ENCODE peak calls at places on chromosomes 5 and 9, in ten cellular contexts. U is fibroblast of the conjunctiva, T is NCI-H345, C is tibial artery, V is A673, H is adrenal gland, J is NCI-H2081, N is NCI-H1105 treated with DMSO at 0.1 percent for 48 hours, Z is RPMI8226, D is stomach. M is an unnamed sample.

GRCh38 chr9:77876091-77876490 is 155.5 kb downstream of the GNAQ start:
- DNase-seq in H (no peak), V (peak; percentile 47), Z (no peak), D (no peak), J (peak; percentile 5), N (no peak), U (no peak), C (no peak), T (no peak), M (peak; percentile 24)

GRCh38 chr9:128532581-128532980 is 19.8 kb upstream of the SPTAN1 start:
- DNase-seq in H (no peak), V (no peak), U (no peak), C (no peak), D (no peak), J (no peak), N (no peak), Z (no peak), T (no peak), M (no peak)

GRCh38 chr9:126295936-126296600 is 30.6 kb upstream of the MVB12B start:
- DNase-seq in Z (no peak), U (no peak), V (no peak), J (no peak), C (no peak), H (no peak), T (no peak), N (no peak), D (no peak), M (no peak)

GRCh38 chr5:173717959-173718358 is 101.5 kb upstream of the BOD1 start:
- DNase-seq in Z (no peak), N (no peak), V (peak; percentile 46), D (no peak), J (no peak), C (no peak), H (no peak), T (no peak), U (no peak), M (no peak)

GRCh38 chr5:124599048-124599973 is 147.1 kb downstream of the ZNF608 start:
- DNase-seq in D (peak; percentile 70), H (no peak), V (no peak), N (no peak), U (no peak), Z (no peak), C (no peak), T (no peak), J (peak; percentile 53), M (peak; percentile 71)

GRCh38 chr5:173187054-173187743 is 42.9 kb downstream of the BNIP1 start:
- DNase-seq in J (no peak), D (no peak), V (no peak), Z (peak; percentile 82), N (no peak), H (no peak), U (no peak), C (no peak), T (no peak), M (no peak)

GRCh38 chr9:84694248-84694647 is 24.7 kb downstream of the NTRK2 start:
- DNase-seq in Z (peak; percentile 80), N (no peak), T (no peak), V (no peak), U (no peak), H (no peak), D (no peak), C (no peak), J (no peak), M (no peak)

GRCh38 chr5:54285573-54286124 is 24.7 kb downstream of the ARL15 start:
- DNase-seq in J (no peak), N (no peak), D (no peak), V (no peak), Z (no peak), T (no peak), C (no peak), H (no peak), U (no peak), M (no peak)

GRCh38 chr9:124884376-124884775 is 22.4 kb downstream of the ARPC5L start:
- DNase-seq in U (no peak), J (no peak), Z (no peak), T (no peak), D (no peak), C (no peak), V (no peak), H (no peak), N (no peak), M (no peak)

GRCh38 chr5:148963679-148964078 is 99.2 kb downstream of the SH3TC2 start:
- DNase-seq in T (no peak), C (peak; percentile 38), H (no peak), N (no peak), J (no peak), D (no peak), V (no peak), Z (peak; percentile 26), U (no peak), M (no peak)

GRCh38 chr5:59079622-59080620 is 497.0 kb downstream of the RAB3C start:
- DNase-seq in H (no peak), N (no peak), Z (no peak), C (no peak), U (peak; percentile 69), D (no peak), J (no peak), V (no peak), T (no peak), M (peak; percentile 22)

GRCh38 chr9:136201609-136202448 is 3.1 kb downstream of the LHX3 start:
- DNase-seq in J (no peak), Z (no peak), H (no peak), T (no peak), D (no peak), V (no peak), N (no peak), U (no peak), C (no peak), M (no peak)

GRCh38 chr5:118791986-118792734 is 196.2 kb downstream of the DTWD2 start:
- DNase-seq in Z (peak; percentile 65), C (peak; percentile 22), U (peak; percentile 73), D (peak; percentile 30), V (peak; percentile 78), N (peak; percentile 64), H (peak; percentile 30), J (peak; percentile 30), T (peak; percentile 29), M (peak; percentile 90)

GRCh38 chr9:12604154-12604825 is 88.9 kb upstream of the TYRP1 start:
- DNase-seq in U (peak; percentile 1), C (no peak), H (peak; percentile 17), V (peak; percentile 47), J (no peak), N (no peak), D (no peak), Z (no peak), T (no peak), M (no peak)

GRCh38 chr9:88535226-88535931 is 401 bp downstream of the NXNL2 start:
- DNase-seq in D (peak; percentile 30), N (peak; percentile 58), H (no peak), J (no peak), T (no peak), Z (no peak), U (no peak), C (no peak), V (no peak), M (no peak)

GRCh38 chr9:37372839-37373238 is 49.7 kb upstream of the GRHPR start:
- DNase-seq in Z (no peak), C (no peak), N (no peak), H (no peak), U (no peak), V (no peak), J (no peak), T (no peak), D (no peak), M (no peak)

GRCh38 chr5:159003045-159004030 is 96.4 kb downstream of the EBF1 start:
- DNase-seq in H (no peak), C (no peak), D (no peak), Z (no peak), N (peak; percentile 0), T (no peak), U (peak; percentile 81), J (no peak), V (peak; percentile 55), M (no peak)

GRCh38 chr5:89105171-89105695 is 222.2 kb upstream of the MEF2C start:
- DNase-seq in T (no peak), H (no peak), J (no peak), C (no peak), N (no peak), Z (no peak), V (no peak), D (no peak), U (no peak), M (no peak)

GRCh38 chr5:58542709-58543108 is 40.2 kb upstream of the RAB3C start:
- DNase-seq in T (peak; percentile 55), D (no peak), C (no peak), V (no peak), Z (no peak), J (peak; percentile 7), H (no peak), U (no peak), N (no peak), M (no peak)

GRCh38 chr9:83299556-83299955 is 236.6 kb upstream of the RASEF start:
- DNase-seq in Z (no peak), N (no peak), T (no peak), J (no peak), H (peak; percentile 42), U (peak; percentile 8), C (no peak), D (no peak), V (no peak), M (peak; percentile 67)

M was measured in SK-MEL-5.